ENCODE peak calls at places on chromosomes 12 and 14, in five cellular contexts. Q is neuronal stem cell, K is H1, W is mesenchymal stem cell, S is trophoblast cell. Z is an unnamed sample.

GRCh38 chr14:104803916-104804371 is 3.0 kb downstream of the ZBTB42 start:
- DNase-seq in Q (no peak), K (no peak), W (no peak), S (no peak), Z (no peak)

GRCh38 chr14:77660754-77661153 is 44.3 kb upstream of the SPTLC2 start:
- DNase-seq in Q (peak), K (no peak), W (no peak), S (no peak), Z (no peak)

GRCh38 chr12:16884056-16884455 is 278.1 kb upstream of the LMO3 start:
- DNase-seq in Q (no peak), K (no peak), W (no peak), S (no peak), Z (no peak)

GRCh38 chr12:66725031-66725430 is 46.2 kb upstream of the GRIP1 start:
- DNase-seq in Q (no peak), K (no peak), W (peak), S (no peak), Z (no peak)

GRCh38 chr12:128802756-128803155 is 21.0 kb downstream of the SLC15A4 start:
- DNase-seq in Q (no peak), K (no peak), W (no peak), S (no peak), Z (no peak)

GRCh38 chr12:49674318-49674985 is 32.8 kb downstream of the FMNL3 start:
- DNase-seq in Q (no peak), K (no peak), W (peak), S (no peak), Z (no peak)

GRCh38 chr12:10362828-10363664 is 26.8 kb downstream of the KLRK1 start:
- DNase-seq in Q (no peak), K (no peak), W (peak), S (no peak), Z (no peak)

GRCh38 chr14:104865631-104866441 is 768 bp downstream of the CEP170B start:
- DNase-seq in Q (no peak), K (no peak), W (peak), S (peak), Z (peak)

GRCh38 chr12:122021822-122022392 is at the start of gene BCL7A:
- DNase-seq in Q (peak), K (no peak), W (peak), S (peak), Z (peak)

GRCh38 chr14:61558271-61558670 is 137.0 kb upstream of the HIF1A start:
- DNase-seq in Q (no peak), K (no peak), W (no peak), S (no peak), Z (no peak)

GRCh38 chr14:56896231-56896630 is 86.0 kb upstream of the OTX2 start:
- DNase-seq in Q (no peak), K (no peak), W (no peak), S (peak), Z (no peak)

GRCh38 chr12:66409195-66409871 is 107.0 kb downstream of the HELB start:
- DNase-seq in Q (peak), K (peak), W (peak), S (peak), Z (peak)

GRCh38 chr12:100706029-100706428 is 88.5 kb upstream of the ANO4 start:
- DNase-seq in Q (no peak), K (no peak), W (peak), S (peak), Z (no peak)

GRCh38 chr12:116694653-116695463 is 43.0 kb downstream of the SPRING1 start:
- DNase-seq in Q (no peak), K (no peak), W (no peak), S (no peak), Z (no peak)

GRCh38 chr14:90644882-90645281 is 171.3 kb downstream of the TTC7B start:
- DNase-seq in Q (no peak), K (no peak), W (peak), S (peak), Z (no peak)

GRCh38 chr12:12476836-12477531 is 85.7 kb downstream of the DUSP16 start:
- DNase-seq in Q (no peak), K (no peak), W (no peak), S (no peak), Z (no peak)

GRCh38 chr12:108505121-108505520 is 10.0 kb upstream of the FICD start:
- DNase-seq in Q (no peak), K (no peak), W (no peak), S (no peak), Z (no peak)

GRCh38 chr12:122318607-122319311 is 52.5 kb upstream of the VPS33A start:
- DNase-seq in Q (no peak), K (no peak), W (peak), S (no peak), Z (no peak)

GRCh38 chr12:12915654-12916053 is 24.3 kb downstream of the GPRC5A start:
- DNase-seq in Q (no peak), K (no peak), W (no peak), S (no peak), Z (peak)

GRCh38 chr12:26744697-26745440 is 88.1 kb downstream of the ITPR2 start:
- DNase-seq in Q (no peak), K (no peak), W (no peak), S (peak), Z (no peak)

GRCh38 chr12:16184691-16185090 is 92.8 kb downstream of the SLC15A5 start:
- DNase-seq in Q (no peak), K (no peak), W (no peak), S (peak), Z (no peak)

GRCh38 chr14:41899416-41899815 is 292.7 kb downstream of the LRFN5 start:
- DNase-seq in Q (no peak), K (no peak), W (peak), S (no peak), Z (no peak)

GRCh38 chr14:92880351-92880750 is 42.6 kb upstream of the CHGA start:
- DNase-seq in Q (no peak), K (no peak), W (no peak), S (no peak), Z (no peak)

GRCh38 chr14:22852940-22853767 is 16.8 kb downstream of the MMP14 start:
- DNase-seq in Q (peak), K (no peak), W (peak), S (peak), Z (peak)

GRCh38 chr14:55965851-55966250 is 152.4 kb upstream of the PELI2 start:
- DNase-seq in Q (no peak), K (no peak), W (no peak), S (no peak), Z (no peak)

GRCh38 chr14:74414380-74414779 is 11.6 kb downstream of the SYNDIG1L start:
- DNase-seq in Q (no peak), K (no peak), W (no peak), S (no peak), Z (no peak)

GRCh38 chr14:22558221-22558913 is 30.7 kb downstream of the DAD1 start:
- DNase-seq in Q (no peak), K (no peak), W (no peak), S (peak), Z (peak)

GRCh38 chr14:100827140-100827517 is 1.2 kb downstream of the MEG3 start:
- DNase-seq in Q (no peak), K (no peak), W (no peak), S (no peak), Z (no peak)

GRCh38 chr14:91953170-91953985 is 5.9 kb upstream of the FBLN5 start:
- DNase-seq in Q (no peak), K (no peak), W (no peak), S (no peak), Z (no peak)

GRCh38 chr12:104715562-104716182 is 242.4 kb downstream of the SLC41A2 start:
- DNase-seq in Q (no peak), K (no peak), W (no peak), S (no peak), Z (no peak)

GRCh38 chr12:59452259-59452658 is 143.6 kb upstream of the SLC16A7 start:
- DNase-seq in Q (no peak), K (no peak), W (peak), S (peak), Z (no peak)

GRCh38 chr14:89303452-89304435 is 113.3 kb downstream of the FOXN3 start:
- DNase-seq in Q (no peak), K (no peak), W (peak), S (peak), Z (no peak)

GRCh38 chr14:90857866-90858265 is 41.6 kb upstream of the TTC7B start:
- DNase-seq in Q (no peak), K (no peak), W (no peak), S (no peak), Z (no peak)

GRCh38 chr14:52325126-52325525 is 11.0 kb downstream of the PTGER2 start:
- DNase-seq in Q (no peak), K (no peak), W (peak), S (peak), Z (no peak)

GRCh38 chr14:21063479-21063878 is 5.9 kb downstream of the RNASE8 start:
- DNase-seq in Q (no peak), K (no peak), W (peak), S (no peak), Z (no peak)

GRCh38 chr12:50387487-50387886 is 8.9 kb downstream of the FAM186A start:
- DNase-seq in Q (no peak), K (no peak), W (no peak), S (peak), Z (peak)

GRCh38 chr12:114888458-114888857 is 204.5 kb upstream of the TBX3 start:
- DNase-seq in Q (no peak), K (no peak), W (no peak), S (no peak), Z (no peak)

GRCh38 chr14:104285483-104285790 is 147.1 kb downstream of the KIF26A start:
- DNase-seq in Q (no peak), K (no peak), W (no peak), S (no peak), Z (no peak)

GRCh38 chr14:92963301-92964123 is 40.6 kb downstream of the CHGA start:
- DNase-seq in Q (no peak), K (no peak), W (no peak), S (no peak), Z (no peak)

GRCh38 chr14:30864934-30865333 is 9.4 kb upstream of the COCH start:
- DNase-seq in Q (no peak), K (no peak), W (no peak), S (no peak), Z (no peak)
- H2BK12ac ChIP-seq in Q (no peak), K (no peak), W (no peak), S (no peak), Z (no peak)

GRCh38 chr12:131114942-131115584 is 161.4 kb downstream of the ADGRD1 start:
- DNase-seq in Q (no peak), K (no peak), W (no peak), S (no peak), Z (no peak)

GRCh38 chr12:131113562-131113961 is 159.9 kb downstream of the ADGRD1 start:
- DNase-seq in Q (no peak), K (no peak), W (no peak), S (no peak), Z (no peak)

GRCh38 chr12:131115766-131116165 is 162.1 kb downstream of the ADGRD1 start:
- DNase-seq in Q (no peak), K (no peak), W (no peak), S (no peak), Z (no peak)

GRCh38 chr12:131112690-131113290 is 159.1 kb downstream of the ADGRD1 start:
- DNase-seq in Q (no peak), K (no peak), W (no peak), S (no peak), Z (no peak)

DNA sequence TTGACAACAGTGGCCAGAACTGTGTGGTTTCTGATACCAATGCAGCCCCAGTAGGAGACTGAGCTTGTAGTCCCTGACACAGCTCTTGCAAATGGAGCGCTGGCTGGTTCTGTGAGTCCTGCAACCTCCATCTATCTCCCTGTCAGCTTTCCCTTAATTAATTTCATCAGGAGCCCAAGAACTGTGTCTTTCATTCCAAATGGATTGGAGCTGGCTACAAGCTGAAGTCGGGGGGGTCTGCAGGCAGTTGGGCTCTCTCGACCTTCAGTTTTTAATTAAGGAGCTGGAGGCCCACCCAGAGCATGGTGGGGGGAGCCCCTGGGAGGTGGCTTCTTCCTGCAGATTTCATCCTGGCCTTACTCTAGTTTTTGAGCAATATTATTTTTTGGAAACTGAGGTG is 160.6 kb downstream of the ADGRD1 start:
- DNase-seq in Q (no peak), K (no peak), W (no peak), S (no peak), Z (no peak)
- H2BK12ac ChIP-seq in Q (no peak), K (no peak), W (no peak), S (no peak), Z (no peak)

DNA sequence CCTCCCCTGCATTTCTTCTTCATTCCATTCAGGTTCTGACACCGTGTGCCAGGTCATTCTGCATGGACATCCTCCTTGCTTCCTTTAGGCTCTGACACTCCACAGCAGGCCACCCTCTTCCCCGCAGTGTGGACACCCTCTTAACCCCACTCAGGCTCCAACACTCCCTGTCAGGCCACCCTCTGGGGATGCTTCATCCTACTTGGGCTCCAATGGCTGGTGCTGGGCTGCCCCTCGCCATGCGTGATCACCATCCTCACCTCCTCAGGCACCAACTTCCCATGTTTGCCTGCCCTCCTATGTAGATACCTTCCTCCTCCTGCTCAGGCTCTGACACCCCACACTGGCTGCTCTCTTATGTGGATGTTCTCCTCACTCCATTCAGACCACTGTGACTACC is 6.6 kb upstream of the SNRPF start:
- DNase-seq in Q (no peak), K (no peak), W (no peak), S (no peak), Z (no peak)
- H2BK12ac ChIP-seq in Q (no peak), K (no peak), W (no peak), S (no peak), Z (no peak)

DNA sequence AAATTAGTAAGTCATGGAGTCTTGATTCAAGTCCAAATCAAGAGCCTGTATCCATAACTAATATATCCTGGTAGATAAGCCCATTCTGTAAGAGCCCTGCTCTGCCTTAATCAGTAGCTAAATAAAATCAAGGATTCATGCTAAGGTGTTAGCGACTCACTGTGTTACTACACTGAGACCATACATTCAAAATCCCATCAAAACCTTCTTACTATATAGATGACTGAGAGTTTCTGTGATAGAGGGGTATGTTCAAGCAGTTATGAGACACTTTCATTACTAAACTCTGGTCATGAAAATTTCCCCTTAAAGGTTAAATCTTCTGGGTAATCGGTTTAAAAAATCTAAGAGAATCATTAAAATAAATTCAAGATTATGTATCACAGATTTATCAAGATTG is 78.5 kb downstream of the MDGA2 start:
- DNase-seq in Q (no peak), K (no peak), W (no peak), S (no peak), Z (no peak)
- H2BK12ac ChIP-seq in Q (no peak), K (no peak), W (no peak), S (no peak), Z (no peak)

DNA sequence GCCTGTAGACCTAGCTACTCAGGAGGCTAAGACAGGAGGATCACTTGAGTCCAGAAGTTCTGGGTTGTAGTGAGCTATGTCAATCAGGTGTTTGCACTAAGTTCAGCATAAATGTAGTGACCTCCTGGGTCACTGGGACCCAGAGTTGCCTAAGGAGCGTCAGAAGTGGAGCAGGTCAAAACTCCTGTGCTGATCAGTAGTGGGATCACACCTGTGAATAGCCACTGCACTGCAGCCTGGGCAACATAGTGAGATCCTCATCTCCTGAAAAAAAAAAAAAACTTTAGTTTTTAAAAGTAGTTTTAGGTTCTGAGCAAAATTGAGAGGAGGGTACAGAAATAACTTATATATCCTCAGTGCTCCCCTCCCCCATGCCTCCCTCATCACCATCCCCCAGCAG is 42.2 kb downstream of the MRPL42 start:
- DNase-seq in Q (no peak), K (no peak), W (no peak), S (no peak), Z (no peak)
- H2BK12ac ChIP-seq in Q (no peak), K (no peak), W (no peak), S (no peak), Z (no peak)

GRCh38 chr12:29241821-29242591 is 92.9 kb downstream of the FAR2 start:
- DNase-seq in Q (peak), K (no peak), W (peak), S (peak), Z (no peak)

GRCh38 chr12:29239336-29239735 is 90.3 kb downstream of the FAR2 start:
- DNase-seq in Q (no peak), K (no peak), W (no peak), S (no peak), Z (no peak)

GRCh38 chr12:29238822-29239291 is 89.8 kb downstream of the FAR2 start:
- DNase-seq in Q (no peak), K (no peak), W (peak), S (no peak), Z (no peak)

GRCh38 chr12:29242921-29243431 is 93.9 kb downstream of the FAR2 start:
- DNase-seq in Q (no peak), K (no peak), W (peak), S (no peak), Z (no peak)

GRCh38 chr12:29240441-29240840 is 91.4 kb downstream of the FAR2 start:
- DNase-seq in Q (no peak), K (no peak), W (no peak), S (peak), Z (no peak)
- H2BK12ac ChIP-seq in Q (no peak), K (no peak), W (peak), S (no peak), Z (no peak)

DNA sequence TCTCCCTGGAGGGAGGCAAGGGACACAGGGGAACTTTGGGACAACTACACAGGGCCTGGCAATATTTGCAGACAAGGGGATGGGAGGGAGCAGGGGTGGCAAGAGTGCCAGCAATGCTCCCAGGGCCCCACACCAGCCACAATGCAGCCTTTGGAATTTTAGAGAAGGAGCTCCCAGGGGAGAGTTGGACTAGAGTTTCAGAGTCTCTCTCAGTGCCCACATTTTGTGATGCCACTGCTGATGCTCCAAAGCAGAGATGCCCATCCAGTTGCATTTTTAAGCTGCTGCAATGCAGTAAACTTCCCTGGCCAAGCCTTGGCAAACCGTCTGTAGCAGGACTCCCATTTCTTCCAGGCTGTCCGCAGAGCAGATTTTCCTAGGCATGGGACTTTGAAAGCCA is 98.9 kb downstream of the ZFP36L1 start:
- DNase-seq in Q (no peak), K (no peak), W (no peak), S (no peak), Z (no peak)
- H2BK12ac ChIP-seq in Q (no peak), K (no peak), W (peak), S (no peak), Z (no peak)

GRCh38 chr12:123617144-123617543 is 15.2 kb downstream of the DDX55 start:
- DNase-seq in Q (no peak), K (no peak), W (no peak), S (no peak), Z (no peak)

GRCh38 chr12:123621619-123622530 is 11.6 kb downstream of the EIF2B1 start:
- DNase-seq in Q (no peak), K (no peak), W (no peak), S (no peak), Z (no peak)

GRCh38 chr12:123617580-123617979 is 15.7 kb downstream of the DDX55 start:
- DNase-seq in Q (no peak), K (no peak), W (no peak), S (no peak), Z (peak)

GRCh38 chr12:123621101-123621500 is 12.4 kb downstream of the EIF2B1 start:
- DNase-seq in Q (no peak), K (no peak), W (no peak), S (no peak), Z (no peak)
- H2BK12ac ChIP-seq in Q (no peak), K (no peak), W (no peak), S (no peak), Z (no peak)

Z was measured in H9.